ENCODE peak calls at places on chromosomes 7 and 10, in four cellular contexts. One of them, this sample, is unnamed.

GRCh38 chr7:53119514-53119933 is 84.1 kb downstream of the POM121L12 start:
- DNase-seq in A549: no peak
- DNase-seq in GM12878: no peak
- DNase-seq in HepG2: no peak
- DNase-seq in this sample: no peak

GRCh38 chr10:33032354-33033254 is 74.6 kb upstream of the ITGB1 start:
- DNase-seq in A549: peak
- DNase-seq in GM12878: no peak
- DNase-seq in HepG2: peak
- DNase-seq in this sample: no peak

GRCh38 chr7:107394301-107394700 is 75.6 kb upstream of the GPR22 start:
- DNase-seq in A549: no peak
- DNase-seq in GM12878: no peak
- DNase-seq in HepG2: no peak
- DNase-seq in this sample: no peak

GRCh38 chr7:74206589-74207120 is 3.2 kb upstream of the LAT2 start:
- DNase-seq in A549: peak
- DNase-seq in GM12878: no peak
- DNase-seq in HepG2: peak
- DNase-seq in this sample: peak

GRCh38 chr7:22348379-22348778 is 8.6 kb downstream of the RAPGEF5 start:
- DNase-seq in A549: no peak
- DNase-seq in GM12878: no peak
- DNase-seq in HepG2: no peak
- DNase-seq in this sample: no peak

GRCh38 chr10:4867520-4868356 is 41.7 kb downstream of the AKR1E2 start:
- DNase-seq in A549: no peak
- DNase-seq in GM12878: no peak
- DNase-seq in HepG2: no peak
- DNase-seq in this sample: no peak

GRCh38 chr10:118369806-118370205 is 27.7 kb upstream of the FAM204A start:
- DNase-seq in A549: no peak
- DNase-seq in GM12878: no peak
- DNase-seq in HepG2: no peak
- DNase-seq in this sample: peak

GRCh38 chr7:102836206-102836938 is 76.4 kb upstream of the LRRC17 start:
- DNase-seq in A549: peak
- DNase-seq in GM12878: no peak
- DNase-seq in HepG2: no peak
- DNase-seq in this sample: no peak

GRCh38 chr10:70122742-70123141 is 9.9 kb downstream of the AIFM2 start:
- DNase-seq in A549: no peak
- DNase-seq in GM12878: no peak
- DNase-seq in HepG2: no peak
- DNase-seq in this sample: no peak

GRCh38 chr7:90552521-90552920 is 43.6 kb upstream of the CDK14 start:
- DNase-seq in A549: no peak
- DNase-seq in GM12878: no peak
- DNase-seq in HepG2: no peak
- DNase-seq in this sample: no peak

GRCh38 chr7:95609277-95609971 is 13.1 kb upstream of the PDK4 start:
- DNase-seq in A549: peak
- DNase-seq in GM12878: no peak
- DNase-seq in HepG2: peak
- DNase-seq in this sample: no peak

GRCh38 chr10:19638173-19638872 is 177.9 kb upstream of the PLXDC2 start:
- DNase-seq in A549: peak
- DNase-seq in GM12878: no peak
- DNase-seq in HepG2: peak
- DNase-seq in this sample: no peak

GRCh38 chr7:158973440-158973839 is 117.1 kb downstream of the DYNC2I1 start:
- DNase-seq in A549: no peak
- DNase-seq in GM12878: peak
- DNase-seq in HepG2: no peak
- DNase-seq in this sample: no peak

GRCh38 chr7:142859829-142860228 is 5.0 kb downstream of the EPHB6 start:
- DNase-seq in A549: no peak
- DNase-seq in GM12878: no peak
- DNase-seq in HepG2: no peak
- DNase-seq in this sample: no peak

GRCh38 chr7:98240961-98241673 is 10.9 kb downstream of the TECPR1 start:
- DNase-seq in A549: peak
- DNase-seq in GM12878: no peak
- DNase-seq in HepG2: peak
- DNase-seq in this sample: peak

GRCh38 chr7:22654836-22655235 is 72.2 kb upstream of the IL6 start:
- DNase-seq in A549: no peak
- DNase-seq in GM12878: no peak
- DNase-seq in HepG2: no peak
- DNase-seq in this sample: no peak

GRCh38 chr10:97519342-97519741 is 20.6 kb downstream of the UBTD1 start:
- DNase-seq in A549: no peak
- DNase-seq in GM12878: no peak
- DNase-seq in HepG2: no peak
- DNase-seq in this sample: no peak

GRCh38 chr10:49033939-49034338 is 81.4 kb downstream of the VSTM4 start:
- DNase-seq in A549: no peak
- DNase-seq in GM12878: no peak
- DNase-seq in HepG2: no peak
- DNase-seq in this sample: no peak

GRCh38 chr7:96973986-96974385 is 31.4 kb upstream of the DLX6 start:
- DNase-seq in A549: no peak
- DNase-seq in GM12878: no peak
- DNase-seq in HepG2: no peak
- DNase-seq in this sample: no peak
- TF ChIP-seq PBX3 in A549: no peak
- TF ChIP-seq PBX3 in GM12878: no peak
- TF ChIP-seq PBX3 in HepG2: no peak
- TF ChIP-seq PBX3 in this sample: no peak

GRCh38 chr10:103188853-103189252 is 4.2 kb downstream of the NT5C2 start:
- DNase-seq in A549: no peak
- DNase-seq in GM12878: no peak
- DNase-seq in HepG2: no peak
- DNase-seq in this sample: no peak

GRCh38 chr10:103192451-103193106 is 493 bp downstream of the NT5C2 start:
- DNase-seq in A549: peak
- DNase-seq in GM12878: no peak
- DNase-seq in HepG2: peak
- DNase-seq in this sample: peak

GRCh38 chr10:103193820-103194529 is 903 bp upstream of the NT5C2 start:
- DNase-seq in A549: no peak
- DNase-seq in GM12878: peak
- DNase-seq in HepG2: no peak
- DNase-seq in this sample: peak

GRCh38 chr10:103193107-103193819 is at the start of gene NT5C2:
- DNase-seq in A549: peak
- DNase-seq in GM12878: no peak
- DNase-seq in HepG2: peak
- DNase-seq in this sample: peak

GRCh38 chr10:103192089-103192450 is 1.0 kb downstream of the NT5C2 start:
- DNase-seq in A549: no peak
- DNase-seq in GM12878: no peak
- DNase-seq in HepG2: no peak
- DNase-seq in this sample: peak
- TF ChIP-seq PBX3 in A549: no peak
- TF ChIP-seq PBX3 in GM12878: no peak
- TF ChIP-seq PBX3 in HepG2: no peak
- TF ChIP-seq PBX3 in this sample: no peak

DNA sequence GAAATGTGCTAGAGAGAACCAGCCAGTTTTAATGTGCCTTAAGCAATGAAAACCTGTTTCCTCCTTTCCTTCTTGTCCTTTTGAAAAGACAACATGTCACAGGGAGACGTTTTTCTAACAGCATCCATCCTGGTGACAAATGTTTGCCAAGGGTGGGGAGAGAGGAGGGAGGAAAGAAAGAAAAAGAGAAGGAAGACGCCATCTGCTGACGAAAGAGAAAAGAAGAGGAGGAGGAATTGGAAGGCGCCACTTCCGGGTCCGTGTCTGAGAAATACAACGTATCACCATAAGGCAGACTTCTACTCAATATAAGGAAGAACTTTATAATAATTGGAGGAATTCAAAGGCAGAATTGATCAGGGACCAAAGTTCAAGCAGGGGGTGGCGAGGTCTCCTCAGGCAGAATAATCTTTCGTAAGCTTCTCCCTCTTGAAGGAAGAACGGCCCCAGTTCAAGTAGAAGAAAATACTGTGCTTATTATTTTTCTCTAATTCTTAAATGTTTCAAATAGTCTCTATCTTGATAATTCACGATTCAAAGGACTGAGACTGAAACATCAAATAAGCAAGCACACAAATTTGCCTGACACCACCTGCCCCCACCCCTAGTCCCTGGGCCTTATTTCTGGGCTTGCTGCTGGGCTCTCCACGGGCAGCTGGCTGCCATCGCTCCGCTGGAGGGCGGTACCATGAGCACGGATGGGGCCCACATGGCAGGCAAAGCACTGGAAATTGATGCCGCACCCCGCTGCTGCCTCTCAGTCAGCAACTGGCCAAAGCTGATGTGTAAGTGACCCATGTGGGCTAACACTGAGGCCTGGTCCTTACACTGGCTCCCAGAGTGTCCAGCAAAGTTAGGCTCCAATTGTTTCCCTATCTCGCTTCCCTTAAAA is 273.7 kb upstream of the KLF14 start:
- DNase-seq in A549: peak
- DNase-seq in GM12878: peak
- DNase-seq in HepG2: peak
- DNase-seq in this sample: peak
- TF ChIP-seq PBX3 in A549: no peak
- TF ChIP-seq PBX3 in GM12878: no peak
- TF ChIP-seq PBX3 in HepG2: no peak
- TF ChIP-seq PBX3 in this sample: peak

DNA sequence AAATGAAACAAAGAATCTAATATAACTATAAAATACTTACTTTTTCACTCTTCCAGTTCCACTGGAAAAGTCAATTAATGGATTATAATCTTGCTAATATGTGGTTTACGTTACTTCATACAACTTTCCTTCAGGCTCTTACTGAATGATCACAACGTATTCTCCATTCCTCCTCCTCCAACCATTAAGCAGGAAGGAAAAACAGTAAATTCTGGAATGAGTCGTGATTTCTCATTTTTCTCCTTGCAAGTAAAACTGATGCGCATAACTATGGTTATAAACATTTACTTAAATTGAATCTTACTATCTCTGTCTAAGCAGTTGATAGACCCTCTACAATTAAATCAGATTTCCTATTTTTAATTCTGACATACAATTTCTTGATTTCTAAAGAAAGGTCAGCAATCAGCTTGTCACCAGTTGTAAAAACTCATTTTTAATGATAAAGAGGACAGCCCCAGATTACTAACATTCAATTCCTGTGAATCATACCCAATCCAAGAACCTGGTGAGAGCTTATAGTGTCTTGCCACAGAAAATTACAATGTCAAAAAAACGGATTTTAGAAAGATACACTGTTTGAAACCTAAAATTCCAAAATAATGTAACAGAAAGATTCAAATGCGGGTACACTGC is 64.3 kb downstream of the EZH2 start:
- DNase-seq in A549: no peak
- DNase-seq in GM12878: no peak
- DNase-seq in HepG2: no peak
- DNase-seq in this sample: no peak
- TF ChIP-seq PBX3 in A549: no peak
- TF ChIP-seq PBX3 in GM12878: no peak
- TF ChIP-seq PBX3 in HepG2: no peak
- TF ChIP-seq PBX3 in this sample: peak

DNA sequence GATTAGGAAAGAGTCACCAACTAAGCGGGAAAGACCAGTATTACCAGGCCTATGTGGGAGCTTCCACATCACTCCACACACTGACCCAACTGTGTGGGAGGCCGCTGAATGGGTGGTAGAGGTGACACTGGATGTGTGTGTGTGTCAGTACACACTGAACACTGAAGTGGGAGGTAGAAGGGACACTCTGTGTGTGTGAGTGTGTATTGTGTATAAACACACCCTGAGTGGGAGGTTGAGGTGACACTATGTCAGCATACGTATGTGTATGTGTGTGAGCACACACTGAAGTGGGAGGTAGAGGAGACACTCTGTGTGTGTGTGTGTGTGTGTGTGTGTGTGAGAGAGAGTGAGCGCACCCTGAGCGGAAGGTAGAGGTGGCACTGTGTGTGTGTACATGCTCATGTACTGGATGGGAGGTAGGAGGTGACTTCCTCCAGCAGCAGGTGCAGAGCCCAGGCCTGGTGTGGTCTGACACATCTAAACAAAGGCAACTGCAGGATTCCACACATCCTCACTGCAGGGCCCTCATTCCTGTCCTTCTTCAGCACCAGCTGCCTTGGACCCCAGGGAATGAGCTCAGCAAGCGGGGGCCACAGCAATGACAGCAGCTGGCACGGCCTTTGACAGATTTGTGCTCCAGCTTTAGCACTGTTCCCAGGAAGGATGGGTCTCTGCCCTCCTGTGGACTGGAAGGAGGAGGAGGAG is 26.5 kb upstream of the RBM20 start:
- DNase-seq in A549: no peak
- DNase-seq in GM12878: no peak
- DNase-seq in HepG2: no peak
- DNase-seq in this sample: no peak
- TF ChIP-seq PBX3 in A549: no peak
- TF ChIP-seq PBX3 in GM12878: no peak
- TF ChIP-seq PBX3 in HepG2: no peak
- TF ChIP-seq PBX3 in this sample: no peak

This sample was measured in SK-N-SH.